ENCODE peak calls at places on chromosomes 2 and 18, in four cellular contexts. V is GM12865, Z is nephron progenitor cell, I is fibroblast of lung. E is an unnamed sample.

GRCh38 chr18:8976606-8977005 is 125.9 kb upstream of the NDUFV2 start:
- DNase-seq in V (no peak), Z (no peak), I (no peak), E (no peak)

GRCh38 chr18:24535831-24536230 is 75.4 kb downstream of the HRH4 start:
- DNase-seq in V (no peak), Z (no peak), I (no peak), E (no peak)

GRCh38 chr2:84866121-84866520 is 14.8 kb downstream of the TRABD2A start:
- DNase-seq in V (no peak), Z (no peak), I (peak), E (no peak)

GRCh38 chr2:68317971-68318685 is 1.6 kb downstream of the CNRIP1 start:
- DNase-seq in V (no peak), Z (no peak), I (peak), E (no peak)

GRCh38 chr2:138034536-138034935 is 70.3 kb downstream of the HNMT start:
- DNase-seq in V (no peak), Z (no peak), I (no peak), E (no peak)

GRCh38 chr2:228518-229278 is 35.1 kb downstream of the SH3YL1 start:
- DNase-seq in V (no peak), Z (no peak), I (no peak), E (no peak)

GRCh38 chr2:65611488-65611887 is 179.1 kb upstream of the SPRED2 start:
- DNase-seq in V (no peak), Z (no peak), I (no peak), E (no peak)

GRCh38 chr2:52220393-52220792 is 1188.5 kb upstream of the NRXN1 start:
- DNase-seq in V (no peak), Z (no peak), I (no peak), E (no peak)

GRCh38 chr2:169069341-169069740 is at the start of gene DHRS9:
- DNase-seq in V (no peak), Z (no peak), I (peak), E (no peak)

GRCh38 chr2:111029135-111029927 is 91.4 kb upstream of the BCL2L11 start:
- DNase-seq in V (no peak), Z (no peak), I (peak), E (no peak)

GRCh38 chr2:58387701-58388100 is 146.6 kb upstream of the FANCL start:
- DNase-seq in V (no peak), Z (no peak), I (no peak), E (no peak)

GRCh38 chr2:31694444-31694843 is 113.7 kb upstream of the SRD5A2 start:
- DNase-seq in V (no peak), Z (no peak), I (peak), E (no peak)
- TF ChIP-seq CTCF in V (no peak), Z (no peak), I (no peak), E (no peak)

GRCh38 chr18:832085-832681 is 20.1 kb upstream of the YES1 start:
- DNase-seq in V (peak), Z (peak), I (no peak), E (no peak)
- TF ChIP-seq CTCF in V (no peak), Z (no peak), I (no peak), E (no peak)

GRCh38 chr18:5456577-5457466 is 87.0 kb downstream of the EPB41L3 start:
- DNase-seq in V (no peak), Z (peak), I (peak), E (no peak)
- TF ChIP-seq CTCF in V (no peak), Z (peak), I (no peak), E (no peak)

DNA sequence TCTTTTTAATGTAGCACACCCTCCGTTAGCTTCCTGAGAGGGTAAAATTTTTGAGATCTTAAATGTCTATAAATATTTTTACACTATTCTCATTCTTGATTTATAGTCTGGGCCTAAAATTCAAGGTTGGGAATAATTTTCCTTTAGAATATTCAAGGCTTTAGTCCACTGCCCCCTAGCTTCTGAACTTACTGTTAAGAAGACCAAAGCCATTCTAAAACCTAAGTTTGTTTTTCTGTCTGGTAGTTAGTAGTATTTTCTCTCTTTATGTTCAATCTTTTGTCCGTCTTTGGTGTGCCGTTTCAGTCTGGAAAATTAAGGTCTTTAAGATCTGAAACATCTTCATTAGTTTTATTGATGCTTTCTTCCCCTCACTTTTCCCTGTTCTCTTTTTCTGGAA is 14.5 kb downstream of the OSBPL6 start:
- DNase-seq in V (no peak), Z (no peak), I (peak), E (no peak)
- TF ChIP-seq CTCF in V (no peak), Z (no peak), I (peak), E (no peak)

E was measured in activated B cell treated with CpG ODN at 0.5 μM for 24 hours.